ENCODE peak calls at places on chromosomes 3 and 15, in five cellular contexts. I is transverse colon; E is CD4-positive, alpha-beta T cell; F is CD8-positive, alpha-beta memory T cell; Z is heart right ventricle. P is an unnamed sample.

GRCh38 chr15:34266751-34267150 is 41.9 kb downstream of the EMC4 start:
- DNase-seq in I (no peak), E (no peak), Z (no peak), F (no peak), P (no peak)

GRCh38 chr15:88020806-88021205 is 235.7 kb downstream of the NTRK3 start:
- DNase-seq in F (no peak), Z (no peak), I (no peak), E (no peak), P (no peak)

GRCh38 chr3:50617911-50618481 is 1.0 kb downstream of the MAPKAPK3 start:
- DNase-seq in Z (peak), I (no peak), E (no peak), F (no peak), P (no peak)

GRCh38 chr3:189212681-189213080 is 40.9 kb downstream of the TPRG1 start:
- DNase-seq in Z (no peak), F (no peak), I (no peak), E (no peak), P (no peak)

GRCh38 chr15:78438595-78439285 is 724 bp downstream of the IREB2 start:
- DNase-seq in I (no peak), E (no peak), F (no peak), Z (no peak), P (peak)

GRCh38 chr3:32216172-32216783 is 22.2 kb upstream of the CMTM8 start:
- DNase-seq in E (no peak), I (peak), Z (no peak), F (no peak), P (no peak)

GRCh38 chr15:47027322-47027946 is 689.9 kb upstream of the SEMA6D start:
- DNase-seq in F (no peak), I (no peak), E (no peak), Z (no peak), P (no peak)

GRCh38 chr15:82540984-82541431 is 751 bp upstream of the RPS17 start:
- DNase-seq in I (peak), E (no peak), F (no peak), Z (no peak), P (peak)

GRCh38 chr3:81871358-81872152 is 110.1 kb upstream of the GBE1 start:
- DNase-seq in E (no peak), Z (no peak), I (no peak), F (no peak), P (no peak)

GRCh38 chr3:30012941-30013543 is 593.4 kb upstream of the TGFBR2 start:
- DNase-seq in F (peak), Z (no peak), I (peak), E (peak), P (peak)

GRCh38 chr3:45536316-45536715 is 58.2 kb upstream of the LIMD1 start:
- DNase-seq in F (no peak), Z (no peak), E (no peak), I (no peak), P (no peak)

GRCh38 chr3:42601898-42602581 is 1.6 kb downstream of the NKTR start:
- DNase-seq in Z (no peak), E (no peak), I (no peak), F (no peak), P (no peak)

GRCh38 chr15:89460048-89460447 is 36.3 kb downstream of the RHCG start:
- DNase-seq in F (no peak), I (no peak), E (no peak), Z (no peak), P (no peak)

GRCh38 chr3:182763896-182764295 is 29.4 kb upstream of the ATP11B start:
- DNase-seq in Z (no peak), E (no peak), I (no peak), F (no peak), P (no peak)

GRCh38 chr3:11118181-11118682 is 36.1 kb upstream of the HRH1 start:
- DNase-seq in F (no peak), E (no peak), Z (no peak), I (no peak), P (no peak)

GRCh38 chr3:181313379-181313778 is 323.8 kb upstream of the DNAJC19 start:
- DNase-seq in I (no peak), Z (no peak), F (no peak), E (no peak), P (no peak)

GRCh38 chr3:27544372-27544865 is 60.2 kb upstream of the SLC4A7 start:
- DNase-seq in I (no peak), Z (no peak), E (no peak), F (no peak), P (peak)

GRCh38 chr3:101665851-101666250 is 11.1 kb downstream of the ZBTB11 start:
- DNase-seq in I (no peak), Z (no peak), F (no peak), E (no peak), P (no peak)

GRCh38 chr3:129942296-129942695 is 32.2 kb upstream of the TRH start:
- DNase-seq in Z (peak), E (no peak), F (peak), I (peak), P (peak)

GRCh38 chr3:126816956-126817777 is 113.1 kb downstream of the CHCHD6 start:
- DNase-seq in E (no peak), I (no peak), Z (no peak), F (no peak), P (no peak)

GRCh38 chr3:69838696-69839515 is 99.6 kb downstream of the MITF start:
- DNase-seq in F (no peak), I (no peak), E (no peak), Z (no peak), P (no peak)

GRCh38 chr15:77589839-77590238 is 42.9 kb downstream of the LINGO1 start:
- DNase-seq in I (no peak), E (no peak), F (no peak), Z (no peak), P (no peak)

GRCh38 chr3:119600732-119601131 is 3.0 kb downstream of the PLA1A start:
- DNase-seq in Z (peak), F (no peak), E (no peak), I (no peak), P (no peak)

GRCh38 chr3:24349367-24350019 is 145.2 kb downstream of the THRB start:
- DNase-seq in I (no peak), F (no peak), E (no peak), Z (no peak), P (no peak)

GRCh38 chr15:40991355-40991754 is 38.1 kb downstream of the CHAC1 start:
- DNase-seq in Z (no peak), I (no peak), E (no peak), F (no peak), P (no peak)

GRCh38 chr15:51338496-51338895 is at the start of gene CYP19A1:
- DNase-seq in E (no peak), F (no peak), Z (no peak), I (no peak), P (no peak)

GRCh38 chr3:117921411-117921810 is 1113.2 kb downstream of the IGSF11 start:
- DNase-seq in I (no peak), E (no peak), Z (no peak), F (no peak), P (no peak)

GRCh38 chr3:178895178-178895789 is 176.3 kb downstream of the ZMAT3 start:
- DNase-seq in Z (no peak), I (no peak), E (no peak), F (no peak), P (no peak)

GRCh38 chr3:153284282-153284938 is 122.4 kb downstream of the RAP2B start:
- DNase-seq in F (peak), E (no peak), Z (no peak), I (peak), P (peak)

GRCh38 chr3:120461416-120461815 is 10.6 kb upstream of the FSTL1 start:
- DNase-seq in Z (no peak), E (no peak), I (no peak), F (no peak), P (no peak)

GRCh38 chr3:143535994-143536784 is 312.1 kb downstream of the SLC9A9 start:
- DNase-seq in Z (no peak), E (no peak), I (no peak), F (no peak), P (no peak)

GRCh38 chr3:188528390-188528789 is 374.4 kb downstream of the LPP start:
- DNase-seq in I (no peak), E (no peak), Z (no peak), F (no peak), P (no peak)

GRCh38 chr3:107676469-107677309 is 153.9 kb downstream of the BBX start:
- DNase-seq in F (peak), E (no peak), Z (no peak), I (no peak), P (peak)

GRCh38 chr15:61685513-61685912 is 374.7 kb downstream of the VPS13C start:
- DNase-seq in I (no peak), E (no peak), F (no peak), Z (no peak), P (no peak)

GRCh38 chr3:8737301-8737700 is 3.7 kb downstream of the CAV3 start:
- DNase-seq in F (no peak), Z (no peak), I (no peak), E (no peak), P (no peak)

GRCh38 chr15:73941871-73942635 is 15.8 kb downstream of the LOXL1 start:
- DNase-seq in Z (no peak), F (no peak), I (no peak), E (no peak), P (no peak)

GRCh38 chr3:67564973-67565372 is 89.4 kb downstream of the SUCLG2 start:
- DNase-seq in Z (no peak), I (no peak), E (no peak), F (no peak), P (no peak)

GRCh38 chr3:185422677-185423076 is 59.7 kb downstream of the MAP3K13 start:
- DNase-seq in F (no peak), E (no peak), I (peak), Z (no peak), P (no peak)
- H3K27ac ChIP-seq in F (no peak), E (no peak), I (peak), Z (no peak), P (no peak)

GRCh38 chr3:157081681-157082210 is 78.2 kb downstream of the CCNL1 start:
- DNase-seq in F (peak), Z (peak), I (peak), E (peak), P (peak)
- H3K27ac ChIP-seq in F (peak), Z (no peak), I (peak), E (no peak), P (peak)

DNA sequence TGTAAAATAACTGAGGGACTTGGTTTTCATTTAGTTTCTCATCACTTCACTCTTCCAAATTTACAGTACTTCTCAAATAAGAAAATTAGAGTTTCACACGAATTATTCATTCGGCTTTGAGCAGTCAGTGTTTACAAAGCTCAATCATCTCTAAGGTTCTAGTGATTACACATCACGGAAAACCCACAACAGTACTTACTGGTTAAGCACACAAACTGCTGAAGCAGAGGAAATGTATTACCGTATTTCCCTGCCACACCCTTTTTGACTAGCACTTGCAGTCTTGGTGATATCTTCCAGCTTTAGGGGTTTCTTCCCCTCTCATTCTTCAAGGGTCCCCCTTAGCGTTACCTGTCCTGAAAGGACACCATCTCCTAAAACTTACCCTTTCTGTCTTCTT is 164.8 kb upstream of the CDIN1 start:
- DNase-seq in F (no peak), I (no peak), Z (no peak), E (no peak), P (no peak)
- H3K27ac ChIP-seq in F (no peak), I (no peak), Z (no peak), E (no peak), P (no peak)

DNA sequence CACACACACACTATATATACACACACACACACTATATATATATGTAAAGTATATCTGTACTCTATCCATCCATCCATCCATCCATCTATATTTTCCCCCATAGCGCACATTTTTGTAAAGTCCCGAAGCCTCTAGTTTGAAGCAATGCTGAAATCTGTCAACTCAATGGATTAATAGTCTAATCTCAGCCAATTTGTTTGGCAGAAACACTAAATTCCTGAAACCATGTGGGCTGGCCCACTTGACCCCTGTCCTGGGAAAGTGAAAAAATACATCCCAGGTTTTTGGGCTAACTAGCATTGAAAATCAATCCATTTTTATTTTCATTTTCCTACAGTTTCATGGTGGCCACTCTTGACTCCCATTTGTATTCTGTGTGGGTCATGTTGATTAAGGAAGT is 166.7 kb downstream of the SLCO3A1 start:
- DNase-seq in F (no peak), E (no peak), Z (no peak), I (no peak), P (no peak)
- H3K27ac ChIP-seq in F (no peak), E (no peak), Z (no peak), I (no peak), P (no peak)

DNA sequence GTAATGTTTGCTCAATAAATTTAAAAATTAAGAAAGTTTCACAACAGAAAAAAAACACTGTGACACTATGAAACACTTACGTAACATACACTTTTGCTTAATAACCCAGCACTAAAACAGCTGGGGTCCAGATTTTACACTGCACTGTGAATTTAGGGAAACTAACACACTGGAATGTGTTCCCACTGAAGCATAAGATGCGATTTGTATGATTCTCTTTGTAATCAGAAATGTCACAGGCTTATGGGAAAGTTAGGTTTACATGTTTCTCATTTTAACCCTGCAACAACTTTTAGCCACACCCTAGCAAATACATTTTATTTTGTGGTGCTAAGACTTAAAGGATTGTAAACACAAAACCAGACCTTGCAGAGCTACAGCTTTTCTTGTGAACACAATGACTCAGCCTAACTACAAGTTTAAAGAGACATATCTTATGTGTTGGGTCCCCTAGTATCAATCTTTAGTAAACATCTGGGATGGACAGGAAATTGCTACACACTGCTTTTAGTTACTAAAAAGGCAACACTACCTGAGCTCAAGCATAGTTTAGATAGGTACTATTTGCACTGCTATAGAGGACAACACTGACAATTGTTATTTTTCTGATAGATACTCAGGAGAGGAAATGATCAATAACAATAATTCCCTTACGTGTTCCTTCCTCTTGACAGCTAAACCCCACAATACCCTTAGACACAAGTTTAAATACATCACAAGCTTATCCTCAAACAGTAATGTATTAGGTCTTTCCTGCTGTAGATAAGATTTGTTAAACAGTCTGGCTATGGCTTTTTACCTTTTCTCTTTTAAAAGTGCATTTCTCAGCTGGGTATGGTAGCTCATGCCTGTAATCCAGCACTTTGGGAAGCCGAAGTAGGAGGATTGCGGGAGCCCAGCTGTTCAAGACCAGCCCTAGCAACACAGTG is 3.8 kb downstream of the PLD1 start:
- DNase-seq in Z (no peak), E (no peak), F (no peak), I (no peak), P (peak)
- H3K27ac ChIP-seq in Z (peak), E (no peak), F (peak), I (peak), P (peak)

GRCh38 chr3:18425641-18426403 is 683 bp upstream of the SATB1 start:
- DNase-seq in F (peak), E (peak), Z (peak), I (peak), P (no peak)

GRCh38 chr3:18424862-18425640 is at the start of gene SATB1:
- DNase-seq in I (peak), F (peak), E (peak), Z (peak), P (no peak)

GRCh38 chr3:18424213-18424861 is 802 bp downstream of the SATB1 start:
- DNase-seq in I (peak), E (no peak), Z (no peak), F (no peak), P (no peak)

GRCh38 chr3:18422972-18423371 is 2.2 kb downstream of the SATB1 start:
- DNase-seq in F (no peak), E (no peak), Z (no peak), I (no peak), P (no peak)

GRCh38 chr3:18423401-18424212 is 1.5 kb downstream of the SATB1 start:
- DNase-seq in E (no peak), Z (peak), F (peak), I (peak), P (no peak)
- H3K27ac ChIP-seq in E (peak), Z (peak), F (peak), I (peak), P (no peak)

P was measured in RWPE1.